ENCODE peak calls at places on chromosomes 2 and 18, in eight cellular contexts. P, O, L, V, C, X, H and Q are unnamed samples.

GRCh38 chr2:7835693-7836680 is 845.9 kb upstream of the ID2 start:
- DNase-seq in L (no peak), H (no peak), X (no peak), O (no peak), V (no peak), C (no peak), P (no peak), Q (no peak)

GRCh38 chr2:108586116-108586515 is 51.8 kb downstream of the LIMS1 start:
- DNase-seq in L (no peak), C (no peak), H (no peak), O (no peak), V (no peak), P (no peak), X (no peak), Q (no peak)

GRCh38 chr2:134782792-134783191 is 55.6 kb upstream of the ACMSD start:
- DNase-seq in V (no peak), O (no peak), H (no peak), P (peak), L (no peak), C (peak), X (peak), Q (no peak)

GRCh38 chr2:239264838-239265651 is 135.8 kb downstream of the HDAC4 start:
- DNase-seq in H (no peak), P (peak), O (peak), X (no peak), C (no peak), L (peak), V (no peak), Q (no peak)

GRCh38 chr2:202152104-202152771 is 79.2 kb downstream of the KIAA2012 start:
- DNase-seq in X (no peak), H (no peak), P (no peak), C (no peak), O (no peak), L (no peak), V (no peak), Q (no peak)

GRCh38 chr2:57076856-57077255 is 893.1 kb downstream of the CCDC85A start:
- DNase-seq in P (no peak), O (no peak), H (no peak), X (no peak), L (no peak), V (no peak), C (no peak), Q (no peak)

GRCh38 chr2:8260213-8260612 is 421.6 kb upstream of the ID2 start:
- DNase-seq in P (no peak), X (no peak), C (no peak), H (no peak), V (no peak), L (no peak), O (no peak), Q (no peak)

GRCh38 chr2:207129821-207130220 is 35.9 kb downstream of the KLF7 start:
- DNase-seq in C (no peak), L (no peak), H (no peak), V (no peak), O (no peak), P (no peak), X (no peak), Q (no peak)

GRCh38 chr2:68152651-68153347 is 4.9 kb upstream of the PNO1 start:
- DNase-seq in O (no peak), C (no peak), V (no peak), L (no peak), H (no peak), P (no peak), X (no peak), Q (no peak)

GRCh38 chr2:27647289-27647688 is 16.1 kb downstream of the SUPT7L start:
- DNase-seq in L (no peak), C (no peak), X (no peak), P (no peak), O (no peak), V (no peak), H (no peak), Q (no peak)

GRCh38 chr2:168490015-168490874 is 34.2 kb downstream of the CERS6 start:
- DNase-seq in L (no peak), H (no peak), O (peak), V (no peak), C (no peak), P (no peak), X (peak), Q (no peak)

GRCh38 chr2:61604433-61604832 is 66.3 kb upstream of the XPO1 start:
- DNase-seq in V (no peak), O (no peak), X (no peak), L (no peak), P (no peak), C (no peak), H (no peak), Q (no peak)

GRCh38 chr2:220076734-220077133 is 449.3 kb downstream of the SLC4A3 start:
- DNase-seq in C (peak), P (no peak), L (no peak), O (no peak), V (no peak), H (no peak), X (peak), Q (no peak)

GRCh38 chr2:224837558-224837957 is 121.4 kb upstream of the CCDC195 start:
- DNase-seq in L (no peak), H (no peak), C (no peak), X (peak), V (no peak), O (no peak), P (no peak), Q (no peak)

GRCh38 chr2:166917433-166917832 is 29.2 kb downstream of the XIRP2 start:
- DNase-seq in H (no peak), O (no peak), L (no peak), V (no peak), P (no peak), C (no peak), X (no peak), Q (no peak)

GRCh38 chr18:79950440-79951341 is 762 bp downstream of the SLC66A2 start:
- DNase-seq in O (peak), C (no peak), P (no peak), H (no peak), V (no peak), L (peak), X (no peak), Q (peak)

GRCh38 chr18:24413148-24413547 is 13.3 kb upstream of the IMPACT start:
- DNase-seq in O (no peak), X (no peak), H (no peak), L (no peak), P (no peak), V (peak), C (no peak), Q (no peak)

GRCh38 chr18:49666045-49666444 is 104.2 kb downstream of the LIPG start:
- DNase-seq in H (no peak), X (no peak), P (no peak), C (no peak), V (no peak), O (no peak), L (no peak), Q (no peak)

GRCh38 chr18:79522451-79523220 is 126.9 kb downstream of the NFATC1 start:
- DNase-seq in L (peak), X (no peak), H (peak), C (no peak), P (no peak), O (peak), V (no peak), Q (peak)

GRCh38 chr2:62604336-62604735 is 98.3 kb upstream of the TMEM17 start:
- DNase-seq in X (no peak), O (no peak), C (no peak), V (no peak), L (no peak), P (no peak), H (no peak), Q (no peak)

GRCh38 chr2:187993516-187993915 is 298.2 kb upstream of the GULP1 start:
- DNase-seq in H (no peak), X (peak), V (no peak), O (no peak), P (no peak), C (no peak), L (no peak), Q (no peak)

GRCh38 chr2:157420771-157421323 is 23.0 kb downstream of the CYTIP start:
- DNase-seq in V (no peak), H (no peak), C (no peak), L (no peak), O (no peak), P (no peak), X (no peak), Q (no peak)

GRCh38 chr2:200856806-200857205 is 7.7 kb downstream of the CLK1 start:
- DNase-seq in X (no peak), H (no peak), V (no peak), C (no peak), O (no peak), L (no peak), P (no peak), Q (no peak)

GRCh38 chr2:7765236-7765635 is 848.0 kb downstream of the RNF144A start:
- DNase-seq in P (no peak), C (no peak), V (no peak), X (no peak), O (no peak), L (no peak), H (no peak), Q (no peak)

GRCh38 chr2:225566798-225567197 is 167.3 kb downstream of the NYAP2 start:
- DNase-seq in H (no peak), P (peak), L (no peak), C (no peak), X (no peak), O (no peak), V (no peak), Q (no peak)

GRCh38 chr2:206693399-206694137 is 24.6 kb downstream of the DYTN start:
- DNase-seq in L (no peak), O (no peak), H (no peak), C (peak), X (peak), P (peak), V (no peak), Q (no peak)

GRCh38 chr2:12119841-12120240 is 373.4 kb downstream of the LPIN1 start:
- DNase-seq in X (peak), H (no peak), O (no peak), P (peak), C (no peak), L (no peak), V (no peak), Q (no peak)

GRCh38 chr18:73355076-73355475 is 487.3 kb upstream of the NETO1 start:
- DNase-seq in O (no peak), C (no peak), P (no peak), X (no peak), L (no peak), H (no peak), V (no peak), Q (no peak)

GRCh38 chr2:11329759-11330158 is 14.7 kb downstream of the ROCK2 start:
- DNase-seq in C (no peak), X (no peak), O (no peak), H (no peak), P (no peak), V (no peak), L (no peak), Q (no peak)

GRCh38 chr2:54559593-54560145 is 103.5 kb downstream of the SPTBN1 start:
- DNase-seq in X (peak), O (no peak), V (no peak), P (peak), C (peak), L (no peak), H (no peak), Q (no peak)

GRCh38 chr18:72544092-72544886 is at the start of gene CBLN2:
- DNase-seq in H (peak), L (no peak), X (peak), V (peak), O (peak), C (peak), P (no peak), Q (peak)

GRCh38 chr2:46847185-46847710 is 68.4 kb downstream of the MCFD2 start:
- DNase-seq in X (peak), L (peak), H (no peak), C (no peak), P (peak), V (no peak), O (no peak), Q (no peak)

GRCh38 chr2:198546091-198546490 is 741.7 kb downstream of the PLCL1 start:
- DNase-seq in C (no peak), X (no peak), V (no peak), H (no peak), P (no peak), L (no peak), O (no peak), Q (no peak)

GRCh38 chr2:200665626-200666453 is 80.0 kb downstream of the AOX1 start:
- DNase-seq in P (peak), V (no peak), H (no peak), O (no peak), X (no peak), L (no peak), C (no peak), Q (no peak)